ENCODE peak calls at places on chromosomes 3 and 15, in five cellular contexts. A, V, Q, Y and X are unnamed samples.

GRCh38 chr3:146532406-146532805 is 12.0 kb downstream of the PLSCR1 start:
- DNase-seq in A (no peak), V (no peak), Q (no peak), Y (no peak), X (no peak)

GRCh38 chr15:76354823-76355440 is 18.4 kb downstream of the ISL2 start:
- DNase-seq in A (no peak), V (no peak), Q (no peak), Y (no peak), X (no peak)

GRCh38 chr3:33312361-33312760 is 35.1 kb downstream of the FBXL2 start:
- DNase-seq in A (no peak), V (no peak), Q (no peak), Y (no peak), X (no peak)

GRCh38 chr3:4241595-4242170 is 61.5 kb upstream of the SETMAR start:
- DNase-seq in A (no peak), V (no peak), Q (no peak), Y (no peak), X (no peak)

GRCh38 chr3:32313723-32314473 is 75.4 kb downstream of the CMTM8 start:
- DNase-seq in A (peak), V (no peak), Q (peak), Y (no peak), X (no peak)

GRCh38 chr3:67415504-67415903 is 238.9 kb downstream of the SUCLG2 start:
- DNase-seq in A (no peak), V (no peak), Q (no peak), Y (no peak), X (no peak)

GRCh38 chr3:119297169-119297568 is 3.0 kb downstream of the ARHGAP31 start:
- DNase-seq in A (no peak), V (no peak), Q (no peak), Y (no peak), X (no peak)

GRCh38 chr15:96232335-96232734 is 98.2 kb upstream of the NR2F2 start:
- DNase-seq in A (no peak), V (peak), Q (no peak), Y (no peak), X (no peak)

GRCh38 chr15:57527382-57528091 is 64.2 kb upstream of the MYZAP start:
- DNase-seq in A (peak), V (peak), Q (peak), Y (no peak), X (peak)

GRCh38 chr3:46187876-46188275 is 20.2 kb downstream of the CCR1 start:
- DNase-seq in A (no peak), V (no peak), Q (peak), Y (no peak), X (no peak)